ENCODE peak calls at places on chromosomes 4 and X, in seven cellular contexts. J, Q, M, E, K, B and U are unnamed samples.

GRCh38 chr4:89657931-89658700 is 178.8 kb downstream of the SNCA start:
- DNase-seq in J (no peak), Q (peak), M (peak), E (no peak), K (peak), B (peak), U (no peak)

GRCh38 chr4:52126946-52127345 is 75.8 kb downstream of the SPATA18 start:
- DNase-seq in J (no peak), Q (peak), M (peak), E (no peak), K (no peak), B (no peak), U (no peak)

GRCh38 chrX:40297949-40298539 is 200.3 kb upstream of the BCOR start:
- DNase-seq in J (no peak), Q (no peak), M (no peak), E (no peak), K (no peak), B (no peak), U (no peak)

GRCh38 chrX:124194209-124194608 is 138.3 kb upstream of the TEX13D start:
- DNase-seq in J (no peak), Q (no peak), M (no peak), E (no peak), K (no peak), B (no peak), U (no peak)

GRCh38 chr4:15714616-15715015 is 11.8 kb downstream of the BST1 start:
- DNase-seq in J (no peak), Q (peak), M (peak), E (no peak), K (no peak), B (peak), U (no peak)

GRCh38 chrX:103918584-103919335 is 43.7 kb upstream of the TMSB15B start:
- DNase-seq in J (peak), Q (peak), M (peak), E (peak), K (peak), B (peak), U (peak)

GRCh38 chrX:45513042-45513441 is 312.4 kb upstream of the DIPK2B start:
- DNase-seq in J (no peak), Q (no peak), M (no peak), E (no peak), K (no peak), B (peak), U (no peak)

GRCh38 chr4:67658302-67658701 is 42.7 kb downstream of the UBA6 start:
- DNase-seq in J (no peak), Q (no peak), M (no peak), E (peak), K (no peak), B (no peak), U (no peak)

GRCh38 chr4:118034061-118034785 is at the start of gene NDST3:
- DNase-seq in J (no peak), Q (peak), M (peak), E (no peak), K (peak), B (peak), U (peak)

GRCh38 chr4:139841464-139842195 is 176.0 kb downstream of the MGST2 start:
- DNase-seq in J (no peak), Q (no peak), M (no peak), E (no peak), K (no peak), B (no peak), U (no peak)

GRCh38 chr4:79445371-79445781 is 37.3 kb upstream of the GK2 start:
- DNase-seq in J (no peak), Q (peak), M (no peak), E (no peak), K (no peak), B (peak), U (peak)